ENCODE peak calls at places on chromosomes 6 and 20, in six cellular contexts. B, X, U, G, J and E are unnamed samples.

GRCh38 chr6:144824018-144824417 is 538.9 kb downstream of the UTRN start:
- DNase-seq in X (no peak), J (no peak), U (no peak), G (no peak), B (no peak), E (no peak)

GRCh38 chr20:48656120-48656519 is 171.7 kb downstream of the PREX1 start:
- DNase-seq in J (no peak), G (no peak), X (no peak), B (no peak), U (no peak), E (no peak)

GRCh38 chr6:30724906-30725667 is 4.9 kb downstream of the TUBB start:
- DNase-seq in J (no peak), G (no peak), U (no peak), X (no peak), B (no peak), E (no peak)

GRCh38 chr6:150710236-150710635 is 110.6 kb downstream of the PLEKHG1 start:
- DNase-seq in B (no peak), G (no peak), X (no peak), U (no peak), J (no peak), E (no peak)

GRCh38 chr6:64217721-64218603 is 582.4 kb downstream of the PHF3 start:
- DNase-seq in X (no peak), U (peak), J (peak), G (no peak), B (no peak), E (peak)

GRCh38 chr20:46833360-46833759 is 61.3 kb upstream of the EYA2 start:
- DNase-seq in J (no peak), B (no peak), X (no peak), G (no peak), U (no peak), E (no peak)

GRCh38 chr6:2921520-2922115 is 18.5 kb upstream of the SERPINB9 start:
- DNase-seq in B (peak), G (no peak), U (no peak), J (no peak), X (no peak), E (no peak)

GRCh38 chr6:106759112-106759511 is 129.7 kb downstream of the QRSL1 start:
- DNase-seq in X (no peak), G (no peak), B (no peak), J (no peak), U (no peak), E (no peak)

GRCh38 chr20:59221049-59221748 is 57.6 kb downstream of the ZNF831 start:
- DNase-seq in J (no peak), X (no peak), G (no peak), U (peak), B (no peak), E (no peak)

GRCh38 chr6:41451039-41451438 is 95.1 kb upstream of the FOXP4 start:
- DNase-seq in B (no peak), X (no peak), G (no peak), U (no peak), J (no peak), E (no peak)

GRCh38 chr20:3614509-3614908 is 48.7 kb downstream of the GFRA4 start:
- DNase-seq in X (no peak), B (no peak), G (no peak), U (no peak), J (no peak), E (no peak)

GRCh38 chr6:83824388-83824801 is 28.8 kb upstream of the RIPPLY2 start:
- DNase-seq in J (no peak), X (no peak), U (peak), G (no peak), B (no peak), E (peak)

GRCh38 chr6:163776549-163777378 is 362.2 kb downstream of the QKI start:
- DNase-seq in B (no peak), G (no peak), X (no peak), J (no peak), U (no peak), E (no peak)

GRCh38 chr6:43120938-43121913 is 45.1 kb downstream of the PTK7 start:
- DNase-seq in U (peak), G (no peak), B (no peak), X (no peak), J (peak), E (peak)

GRCh38 chr6:75377386-75377785 is 92.8 kb upstream of the TMEM30A start:
- DNase-seq in X (no peak), G (no peak), B (no peak), J (no peak), U (no peak), E (no peak)

GRCh38 chr6:76706566-76706965 is 634.1 kb upstream of the IMPG1 start:
- DNase-seq in J (no peak), X (no peak), G (no peak), B (no peak), U (peak), E (peak)

GRCh38 chr6:119034827-119035458 is 43.5 kb downstream of the FAM184A start:
- DNase-seq in U (peak), X (no peak), J (no peak), B (no peak), G (no peak), E (no peak)

GRCh38 chr20:59668926-59669325 is 64.6 kb downstream of the PHACTR3 start:
- DNase-seq in J (no peak), G (no peak), X (no peak), U (no peak), B (no peak), E (no peak)

GRCh38 chr20:35714127-35714526 is 14.9 kb downstream of the ROMO1 start:
- DNase-seq in X (no peak), J (no peak), U (no peak), G (no peak), B (no peak), E (no peak)

GRCh38 chr6:51301969-51302368 is 483.3 kb downstream of the TFAP2B start:
- DNase-seq in B (no peak), X (no peak), J (no peak), U (no peak), G (no peak), E (no peak)

GRCh38 chr6:132764370-132764769 is 6.7 kb upstream of the VNN2 start:
- DNase-seq in B (no peak), U (peak), X (no peak), J (peak), G (no peak), E (peak)

GRCh38 chr6:67221226-67221625 is 1413.9 kb upstream of the ADGRB3 start:
- DNase-seq in B (no peak), U (peak), G (no peak), J (no peak), X (no peak), E (peak)
- TF ChIP-seq CTCF in B (no peak), U (no peak), G (no peak), J (no peak), X (no peak), E (no peak)

DNA sequence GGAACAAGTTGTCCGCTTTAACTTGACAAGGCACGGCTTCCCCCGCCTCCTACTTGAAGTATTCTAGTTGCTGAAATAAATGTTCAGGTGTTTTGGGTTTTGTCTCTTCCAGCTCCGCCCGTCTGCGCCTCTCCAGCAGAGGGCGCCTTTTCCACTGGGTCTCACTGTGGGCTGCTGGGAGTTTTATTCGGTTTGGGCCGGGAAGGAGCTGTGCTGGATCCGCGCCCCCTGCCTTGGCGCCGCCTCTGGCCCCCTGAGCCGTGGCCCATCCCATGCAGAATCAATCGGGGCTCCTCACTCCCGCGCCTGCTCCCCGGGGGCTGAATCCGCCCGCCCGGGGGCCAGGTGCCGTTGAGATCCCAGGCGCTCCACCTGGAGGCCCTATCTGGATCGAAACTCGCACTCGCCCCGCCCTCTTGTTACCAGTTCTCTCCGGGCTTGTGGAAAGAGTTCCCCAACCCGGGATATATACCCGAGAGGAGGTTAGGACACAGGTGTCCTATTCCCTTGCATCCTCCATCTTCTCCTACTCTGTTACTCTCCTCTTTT is 51.0 kb upstream of the TCF21 start:
- DNase-seq in B (peak), J (no peak), U (peak), X (peak), G (no peak), E (peak)
- H3K4me3 ChIP-seq in B (peak), J (no peak), U (peak), X (peak), G (peak), E (peak)

GRCh38 chr6:108492131-108492766 is 68.5 kb upstream of the FOXO3 start:
- DNase-seq in G (no peak), J (peak), B (no peak), U (peak), X (no peak), E (peak)
- TF ChIP-seq CTCF in G (peak), J (peak), B (peak), U (peak), X (peak), E (peak)

DNA sequence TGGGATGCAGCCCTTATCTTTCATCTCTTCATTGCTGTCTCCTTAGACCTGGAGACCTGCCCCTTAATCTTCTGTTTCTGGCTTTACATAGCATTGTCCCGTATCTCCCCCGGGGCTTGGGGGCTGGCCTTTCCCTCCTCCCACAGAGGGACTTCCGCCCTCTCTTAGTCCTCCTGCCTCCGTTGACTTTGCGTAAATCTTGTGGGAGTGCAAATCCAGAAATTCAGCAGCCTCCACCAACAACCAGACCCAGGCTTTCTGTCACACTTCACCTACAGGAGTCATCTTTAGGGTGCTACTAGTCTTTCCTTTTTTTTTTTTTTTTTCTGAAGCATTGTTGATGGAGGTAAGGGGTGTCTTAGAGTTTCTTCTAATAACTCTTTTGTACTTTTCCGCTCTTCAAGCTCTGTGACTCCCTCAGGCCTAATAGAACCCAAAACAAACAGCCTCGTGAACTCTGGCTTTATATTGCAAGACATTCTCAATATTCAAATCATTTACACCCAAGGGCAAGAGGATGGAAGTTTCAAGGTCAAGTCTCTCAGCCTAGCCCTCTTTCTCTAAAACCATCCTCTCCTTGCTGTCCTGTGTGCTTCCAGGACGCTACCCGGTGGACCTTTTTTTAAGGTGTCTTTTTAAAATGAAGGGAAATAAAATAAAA is 66.2 kb downstream of the RREB1 start:
- DNase-seq in J (no peak), G (no peak), X (no peak), B (no peak), U (no peak), E (no peak)
- H3K4me3 ChIP-seq in J (no peak), G (no peak), X (no peak), B (no peak), U (no peak), E (no peak)

DNA sequence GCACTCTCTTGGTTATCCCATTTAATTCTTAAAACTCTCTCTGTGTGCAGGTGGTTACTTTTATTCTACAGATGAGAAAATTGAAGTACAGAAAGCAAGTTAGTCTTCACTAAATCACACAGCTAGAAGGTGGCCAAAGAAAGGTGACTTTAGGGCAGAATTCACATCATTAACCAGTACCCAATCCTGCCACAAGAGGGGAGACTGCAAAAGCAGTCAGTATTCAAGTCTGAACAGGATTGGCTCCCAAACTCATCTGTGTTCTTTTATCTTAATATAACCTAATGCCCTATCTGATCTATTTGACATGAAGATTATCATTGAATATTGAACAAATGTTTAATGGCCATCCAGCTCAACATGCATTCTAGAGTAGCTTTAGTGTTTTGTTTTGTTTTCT is 225.3 kb upstream of the FAM83B start:
- DNase-seq in U (peak), X (no peak), B (no peak), G (no peak), J (no peak), E (peak)
- TF ChIP-seq CTCF in U (peak), X (peak), B (peak), G (no peak), J (peak), E (peak)

GRCh38 chr20:52619101-52619500 is 353.1 kb upstream of the TSHZ2 start:
- DNase-seq in G (no peak), X (no peak), J (no peak), U (no peak), B (no peak), E (no peak)

GRCh38 chr20:52622086-52622485 is 350.1 kb upstream of the TSHZ2 start:
- DNase-seq in X (no peak), G (no peak), J (no peak), U (peak), B (no peak), E (no peak)

GRCh38 chr20:52624270-52624669 is 347.9 kb upstream of the TSHZ2 start:
- DNase-seq in U (no peak), X (no peak), G (no peak), B (no peak), J (no peak), E (no peak)

GRCh38 chr20:52621401-52621800 is 350.8 kb upstream of the TSHZ2 start:
- DNase-seq in G (no peak), U (no peak), B (no peak), J (no peak), X (no peak), E (no peak)

GRCh38 chr20:52619671-52620070 is 352.5 kb upstream of the TSHZ2 start:
- DNase-seq in G (no peak), U (no peak), X (no peak), J (no peak), B (no peak), E (no peak)
- H3K4me3 ChIP-seq in G (no peak), U (no peak), X (no peak), J (no peak), B (no peak), E (no peak)